ENCODE peak calls at places on chromosomes 13 and 19, in five cellular contexts. K is upper lobe of right lung, D is endodermal cell, X is OCI-LY7, E is adrenal gland. T is an unnamed sample.

GRCh38 chr13:111217661-111218060 is 102.6 kb downstream of the ARHGEF7 start:
- DNase-seq in K (peak), E (peak), X (no peak), D (peak), T (no peak)

GRCh38 chr19:47093841-47094240 is 19.7 kb downstream of the ZC3H4 start:
- DNase-seq in E (no peak), K (no peak), X (no peak), D (no peak), T (no peak)

GRCh38 chr13:77313923-77314322 is 13.0 kb downstream of the MYCBP2 start:
- DNase-seq in K (no peak), E (no peak), D (no peak), X (no peak), T (no peak)

GRCh38 chr19:5664515-5664914 is 15.8 kb downstream of the MICOS13 start:
- DNase-seq in K (no peak), D (no peak), E (no peak), X (no peak), T (no peak)

GRCh38 chr13:97245011-97245410 is 22.9 kb downstream of the MBNL2 start:
- DNase-seq in D (no peak), E (no peak), K (no peak), X (no peak), T (no peak)

GRCh38 chr13:89066868-89067466 is 1395.8 kb downstream of the SLITRK5 start:
- DNase-seq in X (peak), E (peak), D (peak), K (no peak), T (peak)

GRCh38 chr13:75417006-75417384 is 65.0 kb downstream of the TBC1D4 start:
- DNase-seq in D (no peak), X (no peak), K (peak), E (no peak), T (no peak)

GRCh38 chr13:101144808-101145419 is 271.4 kb downstream of the NALCN start:
- DNase-seq in K (no peak), D (no peak), X (peak), E (no peak), T (no peak)

GRCh38 chr19:11092181-11092538 is 2.9 kb downstream of the LDLR start:
- DNase-seq in D (no peak), E (no peak), K (no peak), X (no peak), T (no peak)

GRCh38 chr13:36998624-36999041 is 507 bp downstream of the ALG5 start:
- DNase-seq in E (peak), D (peak), X (peak), K (peak), T (peak)

GRCh38 chr13:59425211-59425721 is 738.5 kb downstream of the DIAPH3 start:
- DNase-seq in K (no peak), E (no peak), X (no peak), D (no peak), T (no peak)

GRCh38 chr13:113748101-113748861 is 10.7 kb upstream of the TMEM255B start:
- DNase-seq in X (no peak), E (no peak), K (no peak), D (no peak), T (no peak)

GRCh38 chr13:44523176-44524017 is 52.7 kb downstream of the TSC22D1 start:
- DNase-seq in K (no peak), X (no peak), E (no peak), D (no peak), T (no peak)

GRCh38 chr13:112616586-112617381 is 28.8 kb upstream of the TUBGCP3 start:
- DNase-seq in K (no peak), D (peak), X (peak), E (no peak), T (peak)

GRCh38 chr13:89784161-89784809 is 1563.2 kb upstream of the MIR17HG start:
- DNase-seq in E (no peak), K (no peak), D (no peak), X (no peak), T (no peak)

GRCh38 chr13:35219021-35219420 is 257.5 kb downstream of the MAB21L1 start:
- DNase-seq in X (no peak), K (no peak), D (no peak), E (no peak), T (no peak)

GRCh38 chr19:6061420-6062130 is 48.7 kb downstream of the RFX2 start:
- DNase-seq in D (peak), E (no peak), X (no peak), K (no peak), T (no peak)

GRCh38 chr13:30819136-30819875 is 84.0 kb downstream of the ALOX5AP start:
- DNase-seq in E (no peak), K (no peak), X (no peak), D (no peak), T (no peak)

GRCh38 chr13:49022472-49023144 is 46.9 kb downstream of the FNDC3A start:
- DNase-seq in K (no peak), D (no peak), X (no peak), E (no peak), T (no peak)

GRCh38 chr19:419721-420515 is 11.0 kb upstream of the C2CD4C start:
- DNase-seq in X (no peak), D (no peak), E (no peak), K (no peak), T (no peak)

GRCh38 chr19:1074512-1075283 is 7.7 kb downstream of the ARHGAP45 start:
- DNase-seq in D (no peak), K (peak), E (peak), X (peak), T (no peak)

GRCh38 chr19:4977299-4978174 is 8.6 kb downstream of the KDM4B start:
- DNase-seq in X (no peak), D (no peak), E (peak), K (no peak), T (no peak)

GRCh38 chr19:54684537-54684936 is 21.8 kb downstream of the LILRB4 start:
- DNase-seq in K (no peak), X (peak), D (peak), E (peak), T (no peak)

DNA sequence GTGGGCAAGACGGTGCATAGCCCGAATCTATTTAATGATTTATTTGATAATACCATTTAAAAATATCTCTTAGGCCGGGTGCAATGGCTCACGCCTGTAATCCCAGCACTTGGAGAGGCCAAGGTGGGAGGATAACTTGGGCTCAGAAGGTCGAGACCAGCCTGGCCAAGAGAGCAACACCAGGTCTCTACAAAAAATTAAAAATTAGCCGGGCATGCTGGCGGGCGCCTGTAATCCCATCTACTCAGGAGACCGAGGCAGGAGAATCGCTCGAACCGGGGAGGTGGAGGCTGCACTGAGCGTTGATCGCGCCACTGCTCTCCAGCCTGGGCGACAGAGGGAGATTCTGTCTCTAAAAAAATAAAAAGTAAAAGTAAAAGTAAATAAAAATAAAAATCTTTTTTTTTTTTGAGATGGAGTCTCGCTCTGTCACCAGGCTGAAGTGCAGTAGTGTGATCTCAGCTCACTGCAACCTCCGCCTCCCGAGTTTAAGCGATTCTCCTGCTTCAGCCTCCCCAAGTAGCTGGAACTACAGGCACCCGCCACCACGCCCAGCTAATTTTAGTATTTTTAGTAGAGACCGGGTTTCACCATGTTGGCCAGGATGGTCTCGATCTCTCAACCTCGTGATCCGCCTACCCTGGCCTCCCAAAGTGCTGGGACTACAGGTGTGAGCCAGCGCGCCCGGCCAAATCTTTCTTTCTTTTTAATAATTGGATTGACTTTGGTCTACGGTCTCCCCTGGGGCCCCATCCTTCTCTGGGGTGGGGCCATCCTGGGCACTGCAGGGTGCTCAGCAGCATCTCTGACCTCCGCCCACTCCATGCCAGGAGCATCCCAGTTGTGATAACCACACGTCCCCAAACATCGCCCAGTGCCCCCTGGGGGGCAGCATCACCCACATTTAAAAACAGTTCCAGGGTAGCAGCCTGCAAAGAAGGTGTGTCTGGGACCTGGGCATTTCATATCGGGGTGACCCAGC is 90.7 kb downstream of the GNG7 start:
- DNase-seq in X (peak), D (no peak), K (no peak), E (no peak), T (no peak)
- TF ChIP-seq CTCF in X (peak), D (no peak), K (no peak), E (no peak), T (no peak)

GRCh38 chr13:27355894-27356293 is 68.5 kb upstream of the GTF3A start:
- DNase-seq in D (peak), X (no peak), K (no peak), E (no peak), T (peak)

GRCh38 chr13:27353166-27353583 is 71.2 kb upstream of the GTF3A start:
- DNase-seq in E (no peak), K (no peak), X (peak), D (no peak), T (no peak)

GRCh38 chr13:27353653-27354052 is 70.8 kb upstream of the GTF3A start:
- DNase-seq in E (no peak), X (no peak), K (no peak), D (no peak), T (no peak)

GRCh38 chr13:27352698-27353097 is 71.7 kb upstream of the GTF3A start:
- DNase-seq in D (no peak), E (no peak), K (no peak), X (no peak), T (no peak)

DNA sequence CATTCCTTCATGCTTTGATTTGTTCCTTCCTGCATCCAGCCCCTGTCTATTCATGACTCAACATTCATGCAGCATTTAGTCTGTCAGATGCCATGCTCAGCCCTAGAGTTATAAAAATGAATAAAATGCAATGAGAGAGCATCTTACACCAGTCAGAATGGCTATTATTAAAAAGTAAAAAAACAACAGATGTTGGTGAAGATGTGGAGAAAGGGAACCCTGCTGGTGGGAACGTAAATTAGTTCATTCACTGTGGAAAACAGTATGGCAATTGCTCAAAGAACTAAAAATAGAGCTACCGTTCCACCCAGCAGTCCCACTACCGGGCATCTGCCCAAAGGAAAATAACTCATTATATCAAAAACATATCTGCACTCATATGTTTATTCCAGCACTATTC is 70.0 kb upstream of the GTF3A start:
- DNase-seq in E (no peak), D (no peak), K (no peak), X (no peak), T (no peak)
- TF ChIP-seq CTCF in E (no peak), D (peak), K (peak), X (peak), T (no peak)

DNA sequence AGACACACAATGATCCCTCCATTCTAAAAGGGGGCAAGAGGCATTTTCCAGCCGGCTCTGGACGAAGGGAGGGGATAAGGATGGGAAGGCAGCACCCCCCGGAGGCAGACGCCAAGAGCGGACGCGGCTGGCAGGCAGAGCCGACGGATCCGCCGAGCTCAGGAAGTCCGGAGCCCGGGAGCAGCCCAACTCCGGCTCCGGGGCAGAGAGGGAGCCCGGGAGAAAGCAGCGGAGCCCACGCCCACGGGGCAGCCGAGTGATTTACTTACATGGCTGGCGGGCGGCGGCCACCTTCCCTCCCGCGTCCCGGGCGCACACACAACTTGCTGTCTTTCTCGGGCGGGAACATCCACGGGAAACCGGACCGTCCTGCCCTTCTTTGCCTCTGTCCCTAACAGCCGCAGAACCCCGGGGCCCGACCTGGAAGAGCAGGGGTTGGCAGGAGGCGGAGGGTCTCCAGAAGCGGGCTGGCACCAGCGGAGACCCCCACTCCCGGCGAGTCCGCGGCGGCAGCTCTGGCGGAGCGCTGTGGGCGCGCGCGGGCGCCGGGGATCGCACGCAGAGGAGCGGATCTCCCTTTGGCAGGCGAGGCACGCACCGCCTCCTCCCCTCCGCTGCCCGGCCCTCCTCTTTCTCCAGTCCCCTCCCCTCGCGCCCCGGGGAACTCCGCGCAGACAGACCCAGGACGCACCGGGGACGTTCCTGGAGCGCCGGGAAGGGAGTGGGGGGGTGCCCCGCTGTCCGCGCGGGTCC is at the start of gene LHFPL6:
- DNase-seq in D (peak), K (peak), X (peak), E (peak), T (peak)
- TF ChIP-seq CTCF in D (peak), K (peak), X (no peak), E (peak), T (peak)

GRCh38 chr19:48738557-48739399 is 1.6 kb downstream of the RASIP1 start:
- DNase-seq in K (peak), X (peak), E (peak), D (peak), T (peak)
- TF ChIP-seq CTCF in K (peak), X (peak), E (no peak), D (peak), T (peak)

DNA sequence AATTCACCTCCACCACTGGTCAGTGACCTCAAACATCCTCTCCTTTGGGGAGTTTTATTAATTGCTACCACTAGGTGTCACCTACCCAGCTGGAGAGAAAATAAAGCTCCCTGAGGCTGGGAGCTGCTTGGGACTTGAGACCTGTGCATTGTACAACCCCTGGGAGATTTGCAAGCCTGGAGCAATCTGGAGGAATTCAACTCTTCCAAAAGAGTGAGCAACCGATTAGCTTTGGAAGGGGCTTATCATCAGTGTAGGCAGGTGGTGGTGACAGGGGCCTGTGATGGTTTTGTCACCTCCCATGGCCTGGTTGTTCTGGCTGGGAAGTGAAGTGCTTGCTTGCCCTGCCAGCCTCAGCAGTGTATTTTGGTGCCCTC is 30.2 kb upstream of the FRY start:
- DNase-seq in D (peak), X (peak), K (no peak), E (no peak), T (peak)
- TF ChIP-seq CTCF in D (peak), X (peak), K (peak), E (peak), T (peak)

DNA sequence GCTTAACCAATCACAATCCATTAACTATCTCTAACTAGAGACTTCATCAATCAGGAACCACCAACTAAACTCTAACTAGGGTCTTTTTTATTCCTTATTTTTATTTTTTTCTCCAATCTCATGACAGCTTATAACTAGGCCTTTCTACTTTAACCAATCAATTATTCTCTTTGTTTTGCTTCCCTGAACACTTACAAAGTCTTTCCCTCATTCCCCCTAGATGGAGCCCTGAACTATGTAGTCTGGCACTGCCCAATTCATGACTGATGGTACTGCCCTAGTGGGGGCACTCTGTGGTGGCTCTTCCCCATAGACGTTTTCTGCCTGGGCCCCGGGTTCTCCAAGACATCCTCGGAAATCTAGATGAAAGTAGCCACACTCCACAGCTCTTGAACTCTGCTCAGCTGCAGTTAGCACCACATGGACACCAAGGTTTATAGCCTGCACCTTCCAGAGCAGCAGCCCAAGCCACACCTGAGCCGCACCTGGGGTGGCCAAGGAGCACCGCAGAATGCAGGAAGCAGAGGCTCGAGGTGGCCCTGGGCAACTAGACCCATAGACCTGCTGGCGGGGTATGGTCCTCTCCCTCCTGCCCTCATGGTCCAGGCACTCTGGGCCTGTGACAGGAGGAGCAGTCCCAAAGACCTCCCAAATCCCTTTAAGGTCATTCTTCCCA is 6.6 kb downstream of the ATP7B start:
- DNase-seq in E (no peak), X (no peak), K (no peak), D (no peak), T (no peak)
- TF ChIP-seq CTCF in E (no peak), X (peak), K (no peak), D (no peak), T (no peak)

DNA sequence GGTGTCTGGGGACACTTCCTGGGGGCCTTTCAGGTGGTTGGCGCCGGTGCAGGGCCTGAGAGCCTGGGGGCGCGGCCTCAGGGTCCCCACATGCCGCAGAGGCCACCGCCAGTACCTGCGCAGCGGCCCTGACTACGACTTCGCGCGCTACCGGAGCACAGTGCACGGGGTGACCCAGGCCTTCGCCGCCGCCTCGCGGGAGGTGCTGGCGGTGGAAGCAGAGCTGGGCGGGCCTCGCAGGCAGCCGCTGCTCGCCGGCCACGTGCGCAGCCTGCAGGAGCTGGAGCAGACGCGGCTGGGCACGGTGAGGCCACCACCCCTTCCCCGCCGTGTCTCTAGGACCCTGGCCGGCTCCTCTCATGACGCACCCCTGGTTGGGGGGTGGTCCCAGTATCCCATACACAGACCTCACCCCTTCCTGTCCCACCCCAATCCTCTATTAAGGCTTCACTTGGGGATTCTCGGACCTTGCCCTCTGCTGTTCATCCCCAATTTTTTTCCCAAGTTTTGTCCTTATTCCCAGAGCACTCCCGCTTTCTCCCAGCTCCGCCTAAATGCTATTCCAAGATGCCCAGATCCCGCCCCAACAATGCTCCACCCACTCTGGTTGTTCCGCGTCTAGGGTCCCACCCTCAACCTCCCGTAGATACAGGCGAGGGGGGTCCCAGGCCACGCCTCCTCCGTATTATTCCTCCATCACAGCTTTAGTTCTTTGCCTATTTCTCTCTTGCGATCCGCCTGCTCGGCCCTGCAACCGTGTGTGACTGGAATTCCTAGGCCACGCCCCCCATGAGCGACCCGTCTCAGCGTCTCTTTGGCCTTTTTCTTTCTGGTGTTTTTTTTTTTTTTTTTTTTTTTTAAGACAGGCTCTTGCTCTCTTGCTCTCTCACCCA is 1.0 kb downstream of the REX1BD start:
- DNase-seq in X (peak), E (peak), K (peak), D (peak), T (peak)
- TF ChIP-seq CTCF in X (no peak), E (peak), K (no peak), D (no peak), T (no peak)

GRCh38 chr19:33777753-33778088 is 18.9 kb upstream of the KCTD15 start:
- DNase-seq in E (no peak), K (no peak), X (no peak), D (no peak), T (no peak)
- TF ChIP-seq CTCF in E (no peak), K (no peak), X (no peak), D (no peak), T (no peak)

GRCh38 chr19:42284641-42285341 is 15.7 kb downstream of the CIC start:
- DNase-seq in D (peak), X (peak), E (peak), K (no peak), T (peak)

GRCh38 chr19:42285988-42286348 is 16.0 kb upstream of the PRR19 start:
- DNase-seq in X (no peak), D (no peak), E (no peak), K (no peak), T (no peak)

GRCh38 chr19:42286349-42287016 is 15.4 kb upstream of the PRR19 start:
- DNase-seq in E (peak), X (peak), D (peak), K (no peak), T (peak)

GRCh38 chr19:42284066-42284501 is 15.0 kb downstream of the CIC start:
- DNase-seq in D (no peak), E (peak), X (peak), K (peak), T (no peak)

GRCh38 chr19:42285546-42285945 is 16.4 kb upstream of the PRR19 start:
- DNase-seq in K (no peak), X (peak), D (no peak), E (peak), T (peak)
- TF ChIP-seq CTCF in K (no peak), X (peak), D (peak), E (no peak), T (no peak)